ENCODE peak calls at places on chromosomes 5 and 9, in six cellular contexts. One of them, this sample, is unnamed.

GRCh38 chr5:175444905-175445456 is 999 bp upstream of the DRD1 start:
- DNase-seq in astrocyte of the hippocampus: no peak
- DNase-seq in fibroblast of pulmonary artery: no peak
- DNase-seq in stimulated activated CD4-positive, alpha-beta T cell treated with anti-CD3 and anti-CD28 coated beads, Interleukin-1b, Interleukin-23, amount 100 ng/mL, for 1 hour: no peak
- DNase-seq in prostate gland: no peak
- DNase-seq in H1: no peak
- DNase-seq in this sample: no peak

GRCh38 chr9:133457233-133457632 is 2.5 kb upstream of the CACFD1 start:
- DNase-seq in astrocyte of the hippocampus: no peak
- DNase-seq in fibroblast of pulmonary artery: no peak
- DNase-seq in prostate gland: no peak
- DNase-seq in H1: no peak
- DNase-seq in stimulated activated CD4-positive, alpha-beta T cell treated with anti-CD3 and anti-CD28 coated beads, Interleukin-1b, Interleukin-23, amount 100 ng/mL, for 1 hour: no peak
- DNase-seq in this sample: no peak

GRCh38 chr5:157874861-157875260 is 15.9 kb upstream of the CLINT1 start:
- DNase-seq in prostate gland: no peak
- DNase-seq in fibroblast of pulmonary artery: no peak
- DNase-seq in astrocyte of the hippocampus: no peak
- DNase-seq in stimulated activated CD4-positive, alpha-beta T cell treated with anti-CD3 and anti-CD28 coated beads, Interleukin-1b, Interleukin-23, amount 100 ng/mL, for 1 hour: no peak
- DNase-seq in H1: no peak
- DNase-seq in this sample: no peak

GRCh38 chr9:16461231-16461840 is 409.1 kb downstream of the BNC2 start:
- DNase-seq in H1: no peak
- DNase-seq in astrocyte of the hippocampus: peak
- DNase-seq in prostate gland: no peak
- DNase-seq in stimulated activated CD4-positive, alpha-beta T cell treated with anti-CD3 and anti-CD28 coated beads, Interleukin-1b, Interleukin-23, amount 100 ng/mL, for 1 hour: no peak
- DNase-seq in fibroblast of pulmonary artery: no peak
- DNase-seq in this sample: no peak

GRCh38 chr5:150612905-150613670 is 27.4 kb upstream of the SYNPO start:
- DNase-seq in stimulated activated CD4-positive, alpha-beta T cell treated with anti-CD3 and anti-CD28 coated beads, Interleukin-1b, Interleukin-23, amount 100 ng/mL, for 1 hour: no peak
- DNase-seq in H1: no peak
- DNase-seq in fibroblast of pulmonary artery: no peak
- DNase-seq in prostate gland: peak
- DNase-seq in astrocyte of the hippocampus: no peak
- DNase-seq in this sample: no peak

GRCh38 chr5:87836696-87837095 is 424.0 kb upstream of the CCNH start:
- DNase-seq in astrocyte of the hippocampus: no peak
- DNase-seq in H1: no peak
- DNase-seq in fibroblast of pulmonary artery: no peak
- DNase-seq in prostate gland: no peak
- DNase-seq in stimulated activated CD4-positive, alpha-beta T cell treated with anti-CD3 and anti-CD28 coated beads, Interleukin-1b, Interleukin-23, amount 100 ng/mL, for 1 hour: no peak
- DNase-seq in this sample: no peak

GRCh38 chr5:91225848-91226686 is 157.1 kb downstream of the ARRDC3 start:
- DNase-seq in stimulated activated CD4-positive, alpha-beta T cell treated with anti-CD3 and anti-CD28 coated beads, Interleukin-1b, Interleukin-23, amount 100 ng/mL, for 1 hour: peak
- DNase-seq in astrocyte of the hippocampus: peak
- DNase-seq in H1: peak
- DNase-seq in prostate gland: peak
- DNase-seq in fibroblast of pulmonary artery: peak
- DNase-seq in this sample: peak

GRCh38 chr5:88806338-88806737 is 76.6 kb downstream of the MEF2C start:
- DNase-seq in H1: no peak
- DNase-seq in stimulated activated CD4-positive, alpha-beta T cell treated with anti-CD3 and anti-CD28 coated beads, Interleukin-1b, Interleukin-23, amount 100 ng/mL, for 1 hour: no peak
- DNase-seq in fibroblast of pulmonary artery: no peak
- DNase-seq in astrocyte of the hippocampus: no peak
- DNase-seq in prostate gland: no peak
- DNase-seq in this sample: no peak

GRCh38 chr5:177526191-177526590 is 9.4 kb upstream of the DDX41 start:
- DNase-seq in astrocyte of the hippocampus: no peak
- DNase-seq in fibroblast of pulmonary artery: no peak
- DNase-seq in stimulated activated CD4-positive, alpha-beta T cell treated with anti-CD3 and anti-CD28 coated beads, Interleukin-1b, Interleukin-23, amount 100 ng/mL, for 1 hour: no peak
- DNase-seq in H1: no peak
- DNase-seq in prostate gland: no peak
- DNase-seq in this sample: no peak

GRCh38 chr9:12882430-12882829 is 107.6 kb downstream of the LURAP1L start:
- DNase-seq in astrocyte of the hippocampus: peak
- DNase-seq in stimulated activated CD4-positive, alpha-beta T cell treated with anti-CD3 and anti-CD28 coated beads, Interleukin-1b, Interleukin-23, amount 100 ng/mL, for 1 hour: no peak
- DNase-seq in prostate gland: no peak
- DNase-seq in fibroblast of pulmonary artery: peak
- DNase-seq in H1: no peak
- DNase-seq in this sample: no peak

GRCh38 chr5:133050500-133050899 is 1.3 kb upstream of the HSPA4 start:
- DNase-seq in astrocyte of the hippocampus: no peak
- DNase-seq in stimulated activated CD4-positive, alpha-beta T cell treated with anti-CD3 and anti-CD28 coated beads, Interleukin-1b, Interleukin-23, amount 100 ng/mL, for 1 hour: no peak
- DNase-seq in prostate gland: no peak
- DNase-seq in fibroblast of pulmonary artery: no peak
- DNase-seq in H1: no peak
- DNase-seq in this sample: no peak

GRCh38 chr5:103847060-103847459 is 284.5 kb upstream of the NUDT12 start:
- DNase-seq in H1: no peak
- DNase-seq in astrocyte of the hippocampus: no peak
- DNase-seq in fibroblast of pulmonary artery: no peak
- DNase-seq in stimulated activated CD4-positive, alpha-beta T cell treated with anti-CD3 and anti-CD28 coated beads, Interleukin-1b, Interleukin-23, amount 100 ng/mL, for 1 hour: no peak
- DNase-seq in prostate gland: no peak
- DNase-seq in this sample: no peak

GRCh38 chr9:124721109-124721850 is 49.8 kb downstream of the NR6A1 start:
- DNase-seq in fibroblast of pulmonary artery: peak
- DNase-seq in prostate gland: no peak
- DNase-seq in astrocyte of the hippocampus: peak
- DNase-seq in stimulated activated CD4-positive, alpha-beta T cell treated with anti-CD3 and anti-CD28 coated beads, Interleukin-1b, Interleukin-23, amount 100 ng/mL, for 1 hour: no peak
- DNase-seq in H1: no peak
- DNase-seq in this sample: no peak

GRCh38 chr9:97768731-97769130 is 71.6 kb upstream of the XPA start:
- DNase-seq in astrocyte of the hippocampus: peak
- DNase-seq in stimulated activated CD4-positive, alpha-beta T cell treated with anti-CD3 and anti-CD28 coated beads, Interleukin-1b, Interleukin-23, amount 100 ng/mL, for 1 hour: no peak
- DNase-seq in fibroblast of pulmonary artery: peak
- DNase-seq in H1: no peak
- DNase-seq in prostate gland: no peak
- DNase-seq in this sample: no peak

GRCh38 chr5:133225671-133226152 is 173.9 kb downstream of the HSPA4 start:
- DNase-seq in H1: no peak
- DNase-seq in fibroblast of pulmonary artery: no peak
- DNase-seq in prostate gland: peak
- DNase-seq in stimulated activated CD4-positive, alpha-beta T cell treated with anti-CD3 and anti-CD28 coated beads, Interleukin-1b, Interleukin-23, amount 100 ng/mL, for 1 hour: no peak
- DNase-seq in astrocyte of the hippocampus: no peak
- DNase-seq in this sample: no peak

GRCh38 chr5:142445266-142445665 is 120.4 kb upstream of the SPRY4 start:
- DNase-seq in fibroblast of pulmonary artery: no peak
- DNase-seq in stimulated activated CD4-positive, alpha-beta T cell treated with anti-CD3 and anti-CD28 coated beads, Interleukin-1b, Interleukin-23, amount 100 ng/mL, for 1 hour: no peak
- DNase-seq in H1: no peak
- DNase-seq in astrocyte of the hippocampus: no peak
- DNase-seq in prostate gland: no peak
- DNase-seq in this sample: no peak

GRCh38 chr5:78508231-78508765 is 140.3 kb downstream of the LHFPL2 start:
- DNase-seq in stimulated activated CD4-positive, alpha-beta T cell treated with anti-CD3 and anti-CD28 coated beads, Interleukin-1b, Interleukin-23, amount 100 ng/mL, for 1 hour: no peak
- DNase-seq in fibroblast of pulmonary artery: peak
- DNase-seq in astrocyte of the hippocampus: peak
- DNase-seq in H1: no peak
- DNase-seq in prostate gland: no peak
- DNase-seq in this sample: no peak

GRCh38 chr5:150648294-150649107 is 8.0 kb downstream of the SYNPO start:
- DNase-seq in fibroblast of pulmonary artery: no peak
- DNase-seq in H1: no peak
- DNase-seq in prostate gland: no peak
- DNase-seq in astrocyte of the hippocampus: no peak
- DNase-seq in stimulated activated CD4-positive, alpha-beta T cell treated with anti-CD3 and anti-CD28 coated beads, Interleukin-1b, Interleukin-23, amount 100 ng/mL, for 1 hour: no peak
- DNase-seq in this sample: no peak

GRCh38 chr9:125929846-125930245 is 182.7 kb downstream of the PBX3 start:
- DNase-seq in fibroblast of pulmonary artery: no peak
- DNase-seq in stimulated activated CD4-positive, alpha-beta T cell treated with anti-CD3 and anti-CD28 coated beads, Interleukin-1b, Interleukin-23, amount 100 ng/mL, for 1 hour: no peak
- DNase-seq in H1: no peak
- DNase-seq in astrocyte of the hippocampus: peak
- DNase-seq in prostate gland: no peak
- DNase-seq in this sample: no peak

GRCh38 chr9:107638496-107638895 is 148.9 kb upstream of the KLF4 start:
- DNase-seq in H1: no peak
- DNase-seq in stimulated activated CD4-positive, alpha-beta T cell treated with anti-CD3 and anti-CD28 coated beads, Interleukin-1b, Interleukin-23, amount 100 ng/mL, for 1 hour: no peak
- DNase-seq in fibroblast of pulmonary artery: no peak
- DNase-seq in astrocyte of the hippocampus: no peak
- DNase-seq in prostate gland: no peak
- DNase-seq in this sample: no peak

GRCh38 chr5:108638021-108638420 is 109.7 kb upstream of the FER start:
- DNase-seq in prostate gland: no peak
- DNase-seq in stimulated activated CD4-positive, alpha-beta T cell treated with anti-CD3 and anti-CD28 coated beads, Interleukin-1b, Interleukin-23, amount 100 ng/mL, for 1 hour: no peak
- DNase-seq in H1: no peak
- DNase-seq in astrocyte of the hippocampus: no peak
- DNase-seq in fibroblast of pulmonary artery: no peak
- DNase-seq in this sample: no peak

GRCh38 chr5:1262381-1262780 is 32.5 kb downstream of the TERT start:
- DNase-seq in prostate gland: no peak
- DNase-seq in fibroblast of pulmonary artery: peak
- DNase-seq in stimulated activated CD4-positive, alpha-beta T cell treated with anti-CD3 and anti-CD28 coated beads, Interleukin-1b, Interleukin-23, amount 100 ng/mL, for 1 hour: no peak
- DNase-seq in H1: no peak
- DNase-seq in astrocyte of the hippocampus: peak
- DNase-seq in this sample: no peak

GRCh38 chr9:135925496-135926133 is 18.3 kb upstream of the CAMSAP1 start:
- DNase-seq in H1: no peak
- DNase-seq in stimulated activated CD4-positive, alpha-beta T cell treated with anti-CD3 and anti-CD28 coated beads, Interleukin-1b, Interleukin-23, amount 100 ng/mL, for 1 hour: peak
- DNase-seq in astrocyte of the hippocampus: no peak
- DNase-seq in fibroblast of pulmonary artery: no peak
- DNase-seq in prostate gland: no peak
- DNase-seq in this sample: no peak

GRCh38 chr5:118606940-118607339 is 381.4 kb downstream of the DTWD2 start:
- DNase-seq in stimulated activated CD4-positive, alpha-beta T cell treated with anti-CD3 and anti-CD28 coated beads, Interleukin-1b, Interleukin-23, amount 100 ng/mL, for 1 hour: no peak
- DNase-seq in prostate gland: no peak
- DNase-seq in H1: no peak
- DNase-seq in fibroblast of pulmonary artery: no peak
- DNase-seq in astrocyte of the hippocampus: no peak
- DNase-seq in this sample: no peak

GRCh38 chr9:93196095-93197055 is 12.4 kb downstream of the WNK2 start:
- DNase-seq in astrocyte of the hippocampus: no peak
- DNase-seq in stimulated activated CD4-positive, alpha-beta T cell treated with anti-CD3 and anti-CD28 coated beads, Interleukin-1b, Interleukin-23, amount 100 ng/mL, for 1 hour: no peak
- DNase-seq in prostate gland: no peak
- DNase-seq in H1: no peak
- DNase-seq in fibroblast of pulmonary artery: no peak
- DNase-seq in this sample: no peak

GRCh38 chr9:10050016-10050415 is 562.8 kb downstream of the PTPRD start:
- DNase-seq in stimulated activated CD4-positive, alpha-beta T cell treated with anti-CD3 and anti-CD28 coated beads, Interleukin-1b, Interleukin-23, amount 100 ng/mL, for 1 hour: no peak
- DNase-seq in H1: no peak
- DNase-seq in fibroblast of pulmonary artery: no peak
- DNase-seq in astrocyte of the hippocampus: no peak
- DNase-seq in prostate gland: no peak
- DNase-seq in this sample: no peak

GRCh38 chr5:71832812-71833456 is 113.9 kb downstream of the CARTPT start:
- DNase-seq in prostate gland: no peak
- DNase-seq in fibroblast of pulmonary artery: no peak
- DNase-seq in stimulated activated CD4-positive, alpha-beta T cell treated with anti-CD3 and anti-CD28 coated beads, Interleukin-1b, Interleukin-23, amount 100 ng/mL, for 1 hour: no peak
- DNase-seq in astrocyte of the hippocampus: no peak
- DNase-seq in H1: no peak
- DNase-seq in this sample: no peak

GRCh38 chr5:43301653-43302091 is 11.5 kb downstream of the HMGCS1 start:
- DNase-seq in prostate gland: no peak
- DNase-seq in fibroblast of pulmonary artery: no peak
- DNase-seq in H1: no peak
- DNase-seq in stimulated activated CD4-positive, alpha-beta T cell treated with anti-CD3 and anti-CD28 coated beads, Interleukin-1b, Interleukin-23, amount 100 ng/mL, for 1 hour: no peak
- DNase-seq in astrocyte of the hippocampus: no peak
- DNase-seq in this sample: no peak

GRCh38 chr5:40906351-40906751 is 2.9 kb upstream of the C7 start:
- DNase-seq in astrocyte of the hippocampus: peak
- DNase-seq in prostate gland: no peak
- DNase-seq in H1: no peak
- DNase-seq in stimulated activated CD4-positive, alpha-beta T cell treated with anti-CD3 and anti-CD28 coated beads, Interleukin-1b, Interleukin-23, amount 100 ng/mL, for 1 hour: no peak
- DNase-seq in fibroblast of pulmonary artery: no peak
- DNase-seq in this sample: no peak

GRCh38 chr9:119216891-119217290 is 152.3 kb downstream of the BRINP1 start:
- DNase-seq in H1: no peak
- DNase-seq in prostate gland: peak
- DNase-seq in stimulated activated CD4-positive, alpha-beta T cell treated with anti-CD3 and anti-CD28 coated beads, Interleukin-1b, Interleukin-23, amount 100 ng/mL, for 1 hour: no peak
- DNase-seq in fibroblast of pulmonary artery: no peak
- DNase-seq in astrocyte of the hippocampus: peak
- DNase-seq in this sample: no peak

GRCh38 chr9:94927048-94927761 is 200.7 kb downstream of the AOPEP start:
- DNase-seq in prostate gland: no peak
- DNase-seq in H1: no peak
- DNase-seq in astrocyte of the hippocampus: no peak
- DNase-seq in stimulated activated CD4-positive, alpha-beta T cell treated with anti-CD3 and anti-CD28 coated beads, Interleukin-1b, Interleukin-23, amount 100 ng/mL, for 1 hour: no peak
- DNase-seq in fibroblast of pulmonary artery: no peak
- DNase-seq in this sample: no peak

GRCh38 chr9:113593682-113594281 is 130.3 kb downstream of the RGS3 start:
- DNase-seq in stimulated activated CD4-positive, alpha-beta T cell treated with anti-CD3 and anti-CD28 coated beads, Interleukin-1b, Interleukin-23, amount 100 ng/mL, for 1 hour: no peak
- DNase-seq in fibroblast of pulmonary artery: peak
- DNase-seq in astrocyte of the hippocampus: peak
- DNase-seq in prostate gland: peak
- DNase-seq in H1: peak
- DNase-seq in this sample: no peak

GRCh38 chr9:2157277-2158105 is 142.3 kb downstream of the SMARCA2 start:
- DNase-seq in fibroblast of pulmonary artery: peak
- DNase-seq in H1: no peak
- DNase-seq in stimulated activated CD4-positive, alpha-beta T cell treated with anti-CD3 and anti-CD28 coated beads, Interleukin-1b, Interleukin-23, amount 100 ng/mL, for 1 hour: no peak
- DNase-seq in astrocyte of the hippocampus: peak
- DNase-seq in prostate gland: peak
- DNase-seq in this sample: no peak

GRCh38 chr5:76804266-76804665 is 14.6 kb upstream of the F2RL1 start:
- DNase-seq in astrocyte of the hippocampus: peak
- DNase-seq in H1: no peak
- DNase-seq in stimulated activated CD4-positive, alpha-beta T cell treated with anti-CD3 and anti-CD28 coated beads, Interleukin-1b, Interleukin-23, amount 100 ng/mL, for 1 hour: no peak
- DNase-seq in fibroblast of pulmonary artery: peak
- DNase-seq in prostate gland: no peak
- DNase-seq in this sample: no peak